ENCODE peak calls at places on chromosomes 6 and 20, in seven cellular contexts. One of them, this sample, is unnamed.

GRCh38 chr6:7914991-7915789 is 4.6 kb upstream of the TXNDC5 start:
- DNase-seq in H1: no peak
- DNase-seq in HCT116: no peak
- DNase-seq in GM12878: no peak
- DNase-seq in K562: no peak
- DNase-seq in SK-N-SH: no peak
- DNase-seq in HepG2: no peak
- DNase-seq in this sample: no peak

GRCh38 chr20:62219101-62219991 is 732 bp downstream of the HRH3 start:
- DNase-seq in H1: peak; percentile 67
- DNase-seq in HCT116: no peak
- DNase-seq in GM12878: no peak
- DNase-seq in K562: no peak
- DNase-seq in SK-N-SH: peak; percentile 74
- DNase-seq in HepG2: no peak
- DNase-seq in this sample: no peak

GRCh38 chr6:4573958-4574481 is 202.2 kb upstream of the CDYL start:
- DNase-seq in H1: no peak
- DNase-seq in HCT116: no peak
- DNase-seq in GM12878: no peak
- DNase-seq in K562: no peak
- DNase-seq in SK-N-SH: no peak
- DNase-seq in HepG2: no peak
- DNase-seq in this sample: no peak

GRCh38 chr6:13813621-13814175 is 659 bp downstream of the MCUR1 start:
- DNase-seq in H1: no peak
- DNase-seq in HCT116: peak; percentile 37
- DNase-seq in GM12878: no peak
- DNase-seq in K562: peak; percentile 77
- DNase-seq in SK-N-SH: peak; percentile 86
- DNase-seq in HepG2: peak; percentile 84
- DNase-seq in this sample: peak; percentile 62

GRCh38 chr6:35603326-35604202 is 85.2 kb downstream of the FKBP5 start:
- DNase-seq in H1: no peak
- DNase-seq in HCT116: no peak
- DNase-seq in GM12878: no peak
- DNase-seq in K562: no peak
- DNase-seq in SK-N-SH: no peak
- DNase-seq in HepG2: peak; percentile 77
- DNase-seq in this sample: no peak

GRCh38 chr6:166498661-166499349 is 87.7 kb downstream of the RAMACL start:
- DNase-seq in H1: no peak
- DNase-seq in HCT116: no peak
- DNase-seq in GM12878: no peak
- DNase-seq in K562: no peak
- DNase-seq in SK-N-SH: no peak
- DNase-seq in HepG2: no peak
- DNase-seq in this sample: no peak

GRCh38 chr20:56974499-56975250 is 291.8 kb downstream of the BMP7 start:
- DNase-seq in H1: peak; percentile 84
- DNase-seq in HCT116: peak; percentile 47
- DNase-seq in GM12878: no peak
- DNase-seq in K562: peak; percentile 41
- DNase-seq in SK-N-SH: no peak
- DNase-seq in HepG2: peak; percentile 48
- DNase-seq in this sample: peak; percentile 73

GRCh38 chr20:6469695-6470094 is 297.8 kb upstream of the BMP2 start:
- DNase-seq in H1: no peak
- DNase-seq in HCT116: no peak
- DNase-seq in GM12878: no peak
- DNase-seq in K562: no peak
- DNase-seq in SK-N-SH: no peak
- DNase-seq in HepG2: no peak
- DNase-seq in this sample: no peak

GRCh38 chr6:32462609-32463008 is 22.9 kb downstream of the HLA-DRA start:
- DNase-seq in H1: no peak
- DNase-seq in HCT116: no peak
- DNase-seq in GM12878: peak; percentile 76
- DNase-seq in K562: no peak
- DNase-seq in SK-N-SH: no peak
- DNase-seq in HepG2: no peak
- DNase-seq in this sample: no peak

GRCh38 chr6:38198219-38198618 is 378.7 kb downstream of the ZFAND3 start:
- DNase-seq in H1: no peak
- DNase-seq in HCT116: no peak
- DNase-seq in GM12878: no peak
- DNase-seq in K562: no peak
- DNase-seq in SK-N-SH: no peak
- DNase-seq in HepG2: no peak
- DNase-seq in this sample: no peak

GRCh38 chr20:37385659-37386504 is 39.9 kb downstream of the SRC start:
- DNase-seq in H1: no peak
- DNase-seq in HCT116: no peak
- DNase-seq in GM12878: no peak
- DNase-seq in K562: no peak
- DNase-seq in SK-N-SH: peak; percentile 18
- DNase-seq in HepG2: no peak
- DNase-seq in this sample: no peak

GRCh38 chr6:79558099-79558498 is 20.9 kb upstream of the LCA5 start:
- DNase-seq in H1: no peak
- DNase-seq in HCT116: no peak
- DNase-seq in GM12878: no peak
- DNase-seq in K562: no peak
- DNase-seq in SK-N-SH: no peak
- DNase-seq in HepG2: peak; percentile 85
- DNase-seq in this sample: no peak

GRCh38 chr6:60679175-60679574 is 1606.8 kb downstream of the KHDRBS2 start:
- DNase-seq in H1: no peak
- DNase-seq in HCT116: no peak
- DNase-seq in GM12878: no peak
- DNase-seq in K562: no peak
- DNase-seq in SK-N-SH: no peak
- DNase-seq in HepG2: no peak
- DNase-seq in this sample: no peak

GRCh38 chr6:81749704-81750103 is 2.8 kb downstream of the TENT5A start:
- DNase-seq in H1: no peak
- DNase-seq in HCT116: no peak
- DNase-seq in GM12878: no peak
- DNase-seq in K562: no peak
- DNase-seq in SK-N-SH: no peak
- DNase-seq in HepG2: no peak
- DNase-seq in this sample: no peak

GRCh38 chr6:108621117-108621516 is 60.4 kb downstream of the FOXO3 start:
- DNase-seq in H1: no peak
- DNase-seq in HCT116: peak; percentile 23
- DNase-seq in GM12878: no peak
- DNase-seq in K562: no peak
- DNase-seq in SK-N-SH: no peak
- DNase-seq in HepG2: no peak
- DNase-seq in this sample: no peak

GRCh38 chr6:157258878-157259277 is 64.4 kb downstream of the TMEM242 start:
- DNase-seq in H1: no peak
- DNase-seq in HCT116: no peak
- DNase-seq in GM12878: no peak
- DNase-seq in K562: no peak
- DNase-seq in SK-N-SH: no peak
- DNase-seq in HepG2: no peak
- DNase-seq in this sample: no peak

GRCh38 chr20:2521369-2522305 is 12.9 kb upstream of the ZNF343 start:
- DNase-seq in H1: peak; percentile 78
- DNase-seq in HCT116: peak; percentile 39
- DNase-seq in GM12878: no peak
- DNase-seq in K562: peak; percentile 29
- DNase-seq in SK-N-SH: peak; percentile 49
- DNase-seq in HepG2: peak; percentile 45
- DNase-seq in this sample: peak; percentile 60

GRCh38 chr6:52540286-52540902 is 36.5 kb downstream of the TRAM2 start:
- DNase-seq in H1: no peak
- DNase-seq in HCT116: no peak
- DNase-seq in GM12878: no peak
- DNase-seq in K562: no peak
- DNase-seq in SK-N-SH: no peak
- DNase-seq in HepG2: no peak
- DNase-seq in this sample: no peak

GRCh38 chr6:46221221-46221793 is 50.5 kb upstream of the ENPP5 start:
- DNase-seq in H1: no peak
- DNase-seq in HCT116: peak; percentile 18
- DNase-seq in GM12878: peak; percentile 48
- DNase-seq in K562: peak; percentile 32
- DNase-seq in SK-N-SH: no peak
- DNase-seq in HepG2: peak; percentile 26
- DNase-seq in this sample: peak; percentile 63

GRCh38 chr6:91462236-91462635 is 875.4 kb upstream of the MAP3K7 start:
- DNase-seq in H1: no peak
- DNase-seq in HCT116: no peak
- DNase-seq in GM12878: no peak
- DNase-seq in K562: no peak
- DNase-seq in SK-N-SH: no peak
- DNase-seq in HepG2: no peak
- DNase-seq in this sample: no peak

DNA sequence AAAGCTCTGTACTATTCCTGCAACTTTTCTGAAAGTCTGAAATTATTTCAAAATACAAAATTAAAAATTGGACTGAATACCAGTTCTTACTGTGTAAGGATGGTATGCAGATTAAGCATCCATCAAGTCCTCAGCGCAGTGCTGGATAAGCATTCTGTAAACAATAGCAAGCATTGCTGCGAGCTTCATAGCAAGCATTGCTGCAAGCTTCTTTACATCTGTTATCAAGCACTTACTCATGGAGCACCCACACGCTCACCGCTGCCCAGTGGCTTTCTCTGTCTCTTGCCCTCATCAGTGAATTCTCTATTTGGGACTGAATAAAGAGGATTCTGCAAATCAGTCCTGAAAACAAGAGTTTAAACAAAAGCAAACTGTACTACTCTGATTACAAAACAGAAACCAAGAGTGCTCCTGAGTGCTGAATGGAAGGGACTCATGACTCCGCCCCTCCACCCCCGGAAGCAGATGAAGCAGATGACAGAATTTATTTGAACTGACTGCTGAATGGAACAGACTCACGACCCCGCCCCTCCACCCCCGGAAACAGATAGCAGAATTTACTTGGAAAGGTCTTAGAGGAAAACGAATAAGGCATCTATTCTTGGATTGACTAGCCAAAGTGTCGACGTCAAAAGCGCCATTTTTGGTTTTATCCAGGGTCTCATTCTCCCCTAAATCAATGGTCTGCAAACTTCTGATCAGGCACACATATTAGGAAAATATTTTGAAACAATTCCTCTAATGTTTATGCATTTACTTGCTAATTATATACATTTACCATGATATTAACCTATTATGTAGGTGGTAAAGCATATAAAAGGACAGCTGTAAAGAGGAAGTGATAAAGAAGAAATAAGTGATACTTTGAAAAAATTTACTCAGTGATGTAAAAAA is 22.1 kb upstream of the EYA2 start:
- DNase-seq in H1: no peak
- DNase-seq in HCT116: peak; percentile 13
- DNase-seq in GM12878: no peak
- DNase-seq in K562: peak; percentile 27
- DNase-seq in SK-N-SH: peak; percentile 20
- DNase-seq in HepG2: no peak
- DNase-seq in this sample: no peak
- TF ChIP-seq JUND in H1: no peak
- TF ChIP-seq JUND in HCT116: no peak
- TF ChIP-seq JUND in GM12878: no peak
- TF ChIP-seq JUND in K562: no peak
- TF ChIP-seq JUND in SK-N-SH: no peak
- TF ChIP-seq JUND in HepG2: no peak
- TF ChIP-seq JUND in this sample: no peak

GRCh38 chr6:161443868-161444267 is 170.0 kb upstream of the AGPAT4 start:
- DNase-seq in H1: peak; percentile 62
- DNase-seq in HCT116: no peak
- DNase-seq in GM12878: no peak
- DNase-seq in K562: no peak
- DNase-seq in SK-N-SH: no peak
- DNase-seq in HepG2: no peak
- DNase-seq in this sample: no peak

GRCh38 chr6:161440299-161440698 is 166.4 kb upstream of the AGPAT4 start:
- DNase-seq in H1: no peak
- DNase-seq in HCT116: no peak
- DNase-seq in GM12878: no peak
- DNase-seq in K562: no peak
- DNase-seq in SK-N-SH: no peak
- DNase-seq in HepG2: no peak
- DNase-seq in this sample: no peak

GRCh38 chr6:161444966-161445799 is 171.3 kb upstream of the AGPAT4 start:
- DNase-seq in H1: no peak
- DNase-seq in HCT116: no peak
- DNase-seq in GM12878: no peak
- DNase-seq in K562: no peak
- DNase-seq in SK-N-SH: no peak
- DNase-seq in HepG2: no peak
- DNase-seq in this sample: no peak

GRCh38 chr6:161444464-161444863 is 170.6 kb upstream of the AGPAT4 start:
- DNase-seq in H1: peak; percentile 54
- DNase-seq in HCT116: no peak
- DNase-seq in GM12878: no peak
- DNase-seq in K562: peak; percentile 26
- DNase-seq in SK-N-SH: no peak
- DNase-seq in HepG2: no peak
- DNase-seq in this sample: peak; percentile 20

GRCh38 chr6:161442381-161442858 is 168.6 kb upstream of the AGPAT4 start:
- DNase-seq in H1: no peak
- DNase-seq in HCT116: no peak
- DNase-seq in GM12878: no peak
- DNase-seq in K562: no peak
- DNase-seq in SK-N-SH: no peak
- DNase-seq in HepG2: no peak
- DNase-seq in this sample: no peak
- TF ChIP-seq JUND in H1: no peak
- TF ChIP-seq JUND in HCT116: no peak
- TF ChIP-seq JUND in GM12878: no peak
- TF ChIP-seq JUND in K562: no peak
- TF ChIP-seq JUND in SK-N-SH: no peak
- TF ChIP-seq JUND in HepG2: no peak
- TF ChIP-seq JUND in this sample: no peak

GRCh38 chr6:151832710-151833109 is 25.2 kb downstream of the ESR1 start:
- DNase-seq in H1: no peak
- DNase-seq in HCT116: no peak
- DNase-seq in GM12878: no peak
- DNase-seq in K562: no peak
- DNase-seq in SK-N-SH: no peak
- DNase-seq in HepG2: no peak
- DNase-seq in this sample: no peak
- TF ChIP-seq JUND in H1: no peak
- TF ChIP-seq JUND in HCT116: no peak
- TF ChIP-seq JUND in GM12878: no peak
- TF ChIP-seq JUND in K562: no peak
- TF ChIP-seq JUND in SK-N-SH: no peak
- TF ChIP-seq JUND in HepG2: no peak
- TF ChIP-seq JUND in this sample: no peak

DNA sequence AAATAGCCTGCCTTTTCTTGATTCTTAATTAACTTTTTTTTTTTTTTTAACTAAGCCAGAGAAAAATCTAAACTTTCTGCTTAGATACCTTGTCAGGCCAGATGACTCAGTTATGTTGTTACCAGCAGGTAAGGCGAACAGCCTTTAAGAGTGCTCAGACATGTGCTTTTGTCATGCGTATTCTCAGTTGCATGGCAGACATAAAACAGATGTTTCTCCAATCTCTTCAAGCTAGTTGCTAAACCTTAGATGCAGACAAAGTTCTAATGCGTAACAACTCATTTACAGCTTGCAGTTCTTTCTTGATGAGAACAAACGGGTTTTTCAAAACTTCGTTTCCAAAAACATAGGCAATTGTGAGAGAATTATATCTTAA is 49.7 kb upstream of the GFRAL start:
- DNase-seq in H1: no peak
- DNase-seq in HCT116: no peak
- DNase-seq in GM12878: no peak
- DNase-seq in K562: no peak
- DNase-seq in SK-N-SH: no peak
- DNase-seq in HepG2: no peak
- DNase-seq in this sample: no peak
- TF ChIP-seq JUND in H1: no peak
- TF ChIP-seq JUND in HCT116: no peak
- TF ChIP-seq JUND in GM12878: no peak
- TF ChIP-seq JUND in K562: no peak
- TF ChIP-seq JUND in SK-N-SH: no peak
- TF ChIP-seq JUND in HepG2: no peak
- TF ChIP-seq JUND in this sample: no peak

This sample was measured in T47D.